ENCODE peak calls at places on chromosomes 7 and 10, in seven cellular contexts. One of them, this sample, is unnamed.

GRCh38 chr7:26724795-26725194 is 139.6 kb downstream of the SKAP2 start:
- DNase-seq in HCT116: no peak
- DNase-seq in H1: no peak
- DNase-seq in GM12878: no peak
- DNase-seq in K562: no peak
- DNase-seq in SK-N-SH: no peak
- DNase-seq in HepG2: no peak
- DNase-seq in this sample: no peak

GRCh38 chr7:36775061-36775631 is 50.9 kb upstream of the AOAH start:
- DNase-seq in HCT116: no peak
- DNase-seq in H1: no peak
- DNase-seq in GM12878: no peak
- DNase-seq in K562: no peak
- DNase-seq in SK-N-SH: no peak
- DNase-seq in HepG2: no peak
- DNase-seq in this sample: no peak

GRCh38 chr10:101214446-101215396 is 14.5 kb downstream of the LBX1 start:
- DNase-seq in HCT116: peak
- DNase-seq in H1: peak
- DNase-seq in GM12878: no peak
- DNase-seq in K562: peak
- DNase-seq in SK-N-SH: peak
- DNase-seq in HepG2: peak
- DNase-seq in this sample: peak

GRCh38 chr7:147276783-147277370 is 1160.3 kb downstream of the CNTNAP2 start:
- DNase-seq in HCT116: no peak
- DNase-seq in H1: no peak
- DNase-seq in GM12878: no peak
- DNase-seq in K562: no peak
- DNase-seq in SK-N-SH: no peak
- DNase-seq in HepG2: no peak
- DNase-seq in this sample: no peak

GRCh38 chr7:76513817-76514799 is 3.8 kb downstream of the UPK3B start:
- DNase-seq in HCT116: no peak
- DNase-seq in H1: no peak
- DNase-seq in GM12878: no peak
- DNase-seq in K562: no peak
- DNase-seq in SK-N-SH: no peak
- DNase-seq in HepG2: no peak
- DNase-seq in this sample: no peak

GRCh38 chr10:95539560-95540284 is 21.4 kb downstream of the SORBS1 start:
- DNase-seq in HCT116: no peak
- DNase-seq in H1: no peak
- DNase-seq in GM12878: no peak
- DNase-seq in K562: no peak
- DNase-seq in SK-N-SH: no peak
- DNase-seq in HepG2: peak
- DNase-seq in this sample: no peak

GRCh38 chr10:112519129-112519761 is 72.2 kb downstream of the VTI1A start:
- DNase-seq in HCT116: peak
- DNase-seq in H1: no peak
- DNase-seq in GM12878: no peak
- DNase-seq in K562: no peak
- DNase-seq in SK-N-SH: no peak
- DNase-seq in HepG2: no peak
- DNase-seq in this sample: no peak

GRCh38 chr7:8938036-8938435 is 504.6 kb downstream of the NXPH1 start:
- DNase-seq in HCT116: no peak
- DNase-seq in H1: no peak
- DNase-seq in GM12878: no peak
- DNase-seq in K562: no peak
- DNase-seq in SK-N-SH: no peak
- DNase-seq in HepG2: no peak
- DNase-seq in this sample: no peak

GRCh38 chr10:76868088-76868949 is 769.3 kb downstream of the KCNMA1 start:
- DNase-seq in HCT116: no peak
- DNase-seq in H1: no peak
- DNase-seq in GM12878: no peak
- DNase-seq in K562: no peak
- DNase-seq in SK-N-SH: peak
- DNase-seq in HepG2: no peak
- DNase-seq in this sample: no peak

GRCh38 chr7:26648429-26649015 is 215.9 kb downstream of the SKAP2 start:
- DNase-seq in HCT116: no peak
- DNase-seq in H1: no peak
- DNase-seq in GM12878: no peak
- DNase-seq in K562: no peak
- DNase-seq in SK-N-SH: no peak
- DNase-seq in HepG2: no peak
- DNase-seq in this sample: no peak

GRCh38 chr7:148242271-148242801 is 348.2 kb upstream of the C7orf33 start:
- DNase-seq in HCT116: peak
- DNase-seq in H1: no peak
- DNase-seq in GM12878: no peak
- DNase-seq in K562: peak
- DNase-seq in SK-N-SH: peak
- DNase-seq in HepG2: peak
- DNase-seq in this sample: peak

GRCh38 chr7:103124429-103124979 is 24.4 kb downstream of the NAPEPLD start:
- DNase-seq in HCT116: no peak
- DNase-seq in H1: no peak
- DNase-seq in GM12878: no peak
- DNase-seq in K562: no peak
- DNase-seq in SK-N-SH: no peak
- DNase-seq in HepG2: no peak
- DNase-seq in this sample: no peak

GRCh38 chr10:12971001-12971788 is 30.3 kb downstream of the CCDC3 start:
- DNase-seq in HCT116: no peak
- DNase-seq in H1: no peak
- DNase-seq in GM12878: no peak
- DNase-seq in K562: no peak
- DNase-seq in SK-N-SH: no peak
- DNase-seq in HepG2: no peak
- DNase-seq in this sample: no peak

GRCh38 chr10:33893502-33893901 is 559.0 kb upstream of the NRP1 start:
- DNase-seq in HCT116: no peak
- DNase-seq in H1: no peak
- DNase-seq in GM12878: no peak
- DNase-seq in K562: no peak
- DNase-seq in SK-N-SH: no peak
- DNase-seq in HepG2: no peak
- DNase-seq in this sample: no peak

GRCh38 chr10:71966046-71967004 is 2.1 kb downstream of the CHST3 start:
- DNase-seq in HCT116: no peak
- DNase-seq in H1: no peak
- DNase-seq in GM12878: no peak
- DNase-seq in K562: no peak
- DNase-seq in SK-N-SH: no peak
- DNase-seq in HepG2: no peak
- DNase-seq in this sample: no peak

GRCh38 chr10:27518261-27518660 is 14.2 kb downstream of the RAB18 start:
- DNase-seq in HCT116: no peak
- DNase-seq in H1: no peak
- DNase-seq in GM12878: no peak
- DNase-seq in K562: no peak
- DNase-seq in SK-N-SH: no peak
- DNase-seq in HepG2: no peak
- DNase-seq in this sample: no peak

GRCh38 chr7:117332031-117332430 is 9.2 kb upstream of the WNT2 start:
- DNase-seq in HCT116: no peak
- DNase-seq in H1: no peak
- DNase-seq in GM12878: no peak
- DNase-seq in K562: no peak
- DNase-seq in SK-N-SH: no peak
- DNase-seq in HepG2: no peak
- DNase-seq in this sample: no peak

GRCh38 chr10:125080296-125080695 is 80.1 kb downstream of the CTBP2 start:
- DNase-seq in HCT116: no peak
- DNase-seq in H1: no peak
- DNase-seq in GM12878: no peak
- DNase-seq in K562: no peak
- DNase-seq in SK-N-SH: no peak
- DNase-seq in HepG2: no peak
- DNase-seq in this sample: no peak

GRCh38 chr7:96962221-96962620 is 43.1 kb upstream of the DLX6 start:
- DNase-seq in HCT116: no peak
- DNase-seq in H1: no peak
- DNase-seq in GM12878: no peak
- DNase-seq in K562: no peak
- DNase-seq in SK-N-SH: no peak
- DNase-seq in HepG2: no peak
- DNase-seq in this sample: no peak

GRCh38 chr7:150451097-150451793 is 815 bp downstream of the GIMAP8 start:
- DNase-seq in HCT116: no peak
- DNase-seq in H1: no peak
- DNase-seq in GM12878: peak
- DNase-seq in K562: no peak
- DNase-seq in SK-N-SH: no peak
- DNase-seq in HepG2: no peak
- DNase-seq in this sample: no peak

GRCh38 chr7:78939669-78940068 is 513.8 kb downstream of the MAGI2 start:
- DNase-seq in HCT116: no peak
- DNase-seq in H1: no peak
- DNase-seq in GM12878: no peak
- DNase-seq in K562: no peak
- DNase-seq in SK-N-SH: no peak
- DNase-seq in HepG2: no peak
- DNase-seq in this sample: no peak

GRCh38 chr10:43863859-43864591 is 215.3 kb upstream of the ZNF32 start:
- DNase-seq in HCT116: no peak
- DNase-seq in H1: peak
- DNase-seq in GM12878: no peak
- DNase-seq in K562: no peak
- DNase-seq in SK-N-SH: no peak
- DNase-seq in HepG2: peak
- DNase-seq in this sample: no peak

GRCh38 chr7:29109356-29109755 is 37.0 kb downstream of the CPVL start:
- DNase-seq in HCT116: no peak
- DNase-seq in H1: no peak
- DNase-seq in GM12878: no peak
- DNase-seq in K562: no peak
- DNase-seq in SK-N-SH: no peak
- DNase-seq in HepG2: no peak
- DNase-seq in this sample: no peak

GRCh38 chr7:29109815-29110385 is 36.4 kb downstream of the CPVL start:
- DNase-seq in HCT116: no peak
- DNase-seq in H1: no peak
- DNase-seq in GM12878: no peak
- DNase-seq in K562: no peak
- DNase-seq in SK-N-SH: no peak
- DNase-seq in HepG2: no peak
- DNase-seq in this sample: no peak

GRCh38 chr7:29107056-29107455 is 39.3 kb downstream of the CPVL start:
- DNase-seq in HCT116: no peak
- DNase-seq in H1: no peak
- DNase-seq in GM12878: no peak
- DNase-seq in K562: no peak
- DNase-seq in SK-N-SH: no peak
- DNase-seq in HepG2: no peak
- DNase-seq in this sample: no peak

GRCh38 chr7:29105191-29105590 is 41.1 kb downstream of the CPVL start:
- DNase-seq in HCT116: peak
- DNase-seq in H1: no peak
- DNase-seq in GM12878: no peak
- DNase-seq in K562: no peak
- DNase-seq in SK-N-SH: no peak
- DNase-seq in HepG2: no peak
- DNase-seq in this sample: no peak

GRCh38 chr7:29106128-29106988 is 40.0 kb downstream of the CPVL start:
- DNase-seq in HCT116: peak
- DNase-seq in H1: no peak
- DNase-seq in GM12878: no peak
- DNase-seq in K562: no peak
- DNase-seq in SK-N-SH: peak
- DNase-seq in HepG2: peak
- DNase-seq in this sample: peak
- TF ChIP-seq JUND in HCT116: no peak
- TF ChIP-seq JUND in H1: no peak
- TF ChIP-seq JUND in GM12878: no peak
- TF ChIP-seq JUND in K562: no peak
- TF ChIP-seq JUND in SK-N-SH: no peak
- TF ChIP-seq JUND in HepG2: no peak
- TF ChIP-seq JUND in this sample: no peak

GRCh38 chr10:91587710-91588638 is 44.9 kb downstream of the PPP1R3C start:
- DNase-seq in HCT116: no peak
- DNase-seq in H1: no peak
- DNase-seq in GM12878: no peak
- DNase-seq in K562: peak
- DNase-seq in SK-N-SH: no peak
- DNase-seq in HepG2: no peak
- DNase-seq in this sample: no peak
- TF ChIP-seq JUND in HCT116: no peak
- TF ChIP-seq JUND in H1: no peak
- TF ChIP-seq JUND in GM12878: no peak
- TF ChIP-seq JUND in K562: peak
- TF ChIP-seq JUND in SK-N-SH: peak
- TF ChIP-seq JUND in HepG2: no peak
- TF ChIP-seq JUND in this sample: no peak

GRCh38 chr7:128399991-128400390 is 9.8 kb downstream of the IMPDH1 start:
- DNase-seq in HCT116: no peak
- DNase-seq in H1: no peak
- DNase-seq in GM12878: no peak
- DNase-seq in K562: no peak
- DNase-seq in SK-N-SH: no peak
- DNase-seq in HepG2: no peak
- DNase-seq in this sample: no peak
- TF ChIP-seq JUND in HCT116: no peak
- TF ChIP-seq JUND in H1: no peak
- TF ChIP-seq JUND in GM12878: no peak
- TF ChIP-seq JUND in K562: no peak
- TF ChIP-seq JUND in SK-N-SH: no peak
- TF ChIP-seq JUND in HepG2: no peak
- TF ChIP-seq JUND in this sample: no peak

GRCh38 chr10:44994752-44995530 is 5.8 kb upstream of the ZNF22 start:
- DNase-seq in HCT116: no peak
- DNase-seq in H1: peak
- DNase-seq in GM12878: no peak
- DNase-seq in K562: no peak
- DNase-seq in SK-N-SH: no peak
- DNase-seq in HepG2: no peak
- DNase-seq in this sample: no peak

GRCh38 chr10:44993226-44993921 is 7.3 kb upstream of the ZNF22 start:
- DNase-seq in HCT116: no peak
- DNase-seq in H1: no peak
- DNase-seq in GM12878: no peak
- DNase-seq in K562: no peak
- DNase-seq in SK-N-SH: no peak
- DNase-seq in HepG2: no peak
- DNase-seq in this sample: no peak

GRCh38 chr10:44992732-44993225 is 7.9 kb upstream of the ZNF22 start:
- DNase-seq in HCT116: no peak
- DNase-seq in H1: no peak
- DNase-seq in GM12878: no peak
- DNase-seq in K562: no peak
- DNase-seq in SK-N-SH: no peak
- DNase-seq in HepG2: no peak
- DNase-seq in this sample: no peak

GRCh38 chr10:44995581-44995913 is 5.2 kb upstream of the ZNF22 start:
- DNase-seq in HCT116: no peak
- DNase-seq in H1: no peak
- DNase-seq in GM12878: no peak
- DNase-seq in K562: no peak
- DNase-seq in SK-N-SH: no peak
- DNase-seq in HepG2: no peak
- DNase-seq in this sample: no peak

GRCh38 chr10:44993922-44994751 is 6.6 kb upstream of the ZNF22 start:
- DNase-seq in HCT116: no peak
- DNase-seq in H1: no peak
- DNase-seq in GM12878: no peak
- DNase-seq in K562: no peak
- DNase-seq in SK-N-SH: no peak
- DNase-seq in HepG2: peak
- DNase-seq in this sample: no peak
- TF ChIP-seq JUND in HCT116: no peak
- TF ChIP-seq JUND in H1: no peak
- TF ChIP-seq JUND in GM12878: no peak
- TF ChIP-seq JUND in K562: no peak
- TF ChIP-seq JUND in SK-N-SH: no peak
- TF ChIP-seq JUND in HepG2: no peak
- TF ChIP-seq JUND in this sample: no peak

This sample was measured in T47D.